ENCODE peak calls at places on chromosomes 13 and 19, in seven cellular contexts. V is HepG2, F is GM12878, P is H1, T is GM12891, M is SK-N-SH, X is K562. D is an unnamed sample.

GRCh38 chr19:3576696-3577443 is 4.1 kb downstream of the HMG20B start:
- DNase-seq in F (no peak), P (peak), V (no peak), T (no peak), M (peak), X (peak), D (no peak)

GRCh38 chr19:913080-913748 is at the start of gene R3HDM4:
- DNase-seq in X (peak), M (peak), T (peak), F (no peak), P (peak), V (no peak), D (peak)

GRCh38 chr13:45341799-45342584 is 1.0 kb upstream of the TPT1 start:
- DNase-seq in T (no peak), F (no peak), V (no peak), P (no peak), M (peak), X (no peak), D (no peak)

GRCh38 chr13:109862627-109863026 is 76.2 kb upstream of the IRS2 start:
- DNase-seq in X (no peak), V (no peak), M (no peak), T (no peak), P (no peak), F (no peak), D (no peak)

GRCh38 chr19:13103961-13104847 is 1.5 kb upstream of the LYL1 start:
- DNase-seq in P (peak), M (peak), V (no peak), F (no peak), T (peak), X (peak), D (peak)

GRCh38 chr19:1912760-1913505 is 7.7 kb downstream of the ADAT3 start:
- DNase-seq in T (no peak), X (no peak), V (no peak), F (no peak), M (no peak), P (no peak), D (no peak)

GRCh38 chr13:41848435-41849255 is 112.3 kb downstream of the VWA8 start:
- DNase-seq in T (no peak), V (no peak), M (no peak), P (no peak), X (no peak), F (no peak), D (no peak)

GRCh38 chr19:41398042-41398403 is 405 bp downstream of the BCKDHA start:
- DNase-seq in T (no peak), P (no peak), V (no peak), X (no peak), F (no peak), M (no peak), D (no peak)

GRCh38 chr13:41995946-41996345 is 35.0 kb upstream of the VWA8 start:
- DNase-seq in M (no peak), X (peak), T (no peak), P (no peak), F (no peak), V (peak), D (no peak)

GRCh38 chr19:811007-811434 is 10.7 kb downstream of the PLPPR3 start:
- DNase-seq in F (no peak), M (no peak), T (peak), P (no peak), X (no peak), V (no peak), D (no peak)

GRCh38 chr13:106484755-106485193 is 50.7 kb downstream of the EFNB2 start:
- DNase-seq in V (no peak), F (no peak), M (no peak), T (no peak), X (no peak), P (no peak), D (no peak)

GRCh38 chr13:21476893-21477472 is 17.9 kb upstream of the ZDHHC20 start:
- DNase-seq in M (peak), P (peak), T (peak), V (peak), X (peak), F (peak), D (peak)

GRCh38 chr13:48320906-48321510 is 17.5 kb downstream of the RB1 start:
- DNase-seq in F (no peak), X (no peak), M (no peak), P (no peak), T (no peak), V (no peak), D (no peak)

GRCh38 chr19:58056261-58056660 is 2.8 kb upstream of the ZNF135 start:
- DNase-seq in X (no peak), P (no peak), T (no peak), F (no peak), V (no peak), M (no peak), D (no peak)

GRCh38 chr19:24069907-24070657 is 16.9 kb upstream of the ZNF254 start:
- DNase-seq in V (no peak), M (no peak), F (no peak), T (no peak), X (no peak), P (no peak), D (no peak)

GRCh38 chr13:28573595-28574373 is 78.9 kb upstream of the FLT1 start:
- DNase-seq in X (no peak), F (no peak), T (no peak), V (no peak), M (no peak), P (no peak), D (no peak)

GRCh38 chr13:43009506-43009905 is 13.9 kb upstream of the DNAJC15 start:
- DNase-seq in V (no peak), X (no peak), M (no peak), P (no peak), F (no peak), T (no peak), D (no peak)

GRCh38 chr19:2888739-2889224 is 11.9 kb upstream of the ZNF57 start:
- DNase-seq in T (no peak), F (no peak), P (no peak), V (no peak), M (no peak), X (no peak), D (no peak)

GRCh38 chr19:10339977-10340376 is 553 bp upstream of the ICAM3 start:
- DNase-seq in M (no peak), V (no peak), P (no peak), T (no peak), F (no peak), X (no peak), D (no peak)

GRCh38 chr13:26601669-26602068 is 44.2 kb downstream of the WASF3 start:
- DNase-seq in T (no peak), M (peak), P (no peak), V (no peak), F (peak), X (peak), D (no peak)

GRCh38 chr19:49817964-49818690 is at the start of gene MED25:
- DNase-seq in P (peak), T (peak), V (peak), X (peak), M (peak), F (peak), D (peak)

GRCh38 chr19:18542936-18543813 is at the start of gene FKBP8:
- DNase-seq in T (peak), P (peak), V (peak), M (peak), F (no peak), X (peak), D (peak)

GRCh38 chr13:100378533-100378932 is 210.1 kb downstream of the GGACT start:
- DNase-seq in P (no peak), X (no peak), T (no peak), V (no peak), M (no peak), F (no peak), D (no peak)

GRCh38 chr19:18899624-18900560 is 3.9 kb upstream of the CERS1 start:
- DNase-seq in F (no peak), V (no peak), M (no peak), T (no peak), P (no peak), X (no peak), D (no peak)

GRCh38 chr13:113874579-113875428 is 10.9 kb upstream of the GAS6 start:
- DNase-seq in X (no peak), V (no peak), M (no peak), T (no peak), F (no peak), P (no peak), D (no peak)

GRCh38 chr19:18894254-18895037 is 1.5 kb downstream of the CERS1 start:
- DNase-seq in F (no peak), M (peak), P (peak), V (no peak), T (no peak), X (peak), D (no peak)

GRCh38 chr19:28990522-28990921 is 222.4 kb downstream of the UQCRFS1 start:
- DNase-seq in V (no peak), F (no peak), X (no peak), T (no peak), P (no peak), M (no peak), D (no peak)

GRCh38 chr19:48624791-48625723 is 5.8 kb downstream of the SPHK2 start:
- DNase-seq in P (no peak), V (no peak), X (no peak), F (no peak), M (no peak), T (no peak), D (no peak)

GRCh38 chr13:58495668-58496067 is 864.1 kb downstream of the PCDH17 start:
- DNase-seq in F (no peak), T (no peak), M (no peak), P (no peak), X (no peak), V (no peak), D (no peak)

GRCh38 chr19:16223746-16224145 is 26.0 kb downstream of the AP1M1 start:
- DNase-seq in T (no peak), F (no peak), P (no peak), M (no peak), X (no peak), V (no peak), D (no peak)

GRCh38 chr19:31553112-31553843 is 204.0 kb upstream of the TSHZ3 start:
- DNase-seq in T (no peak), P (no peak), F (no peak), M (peak), V (no peak), X (no peak), D (no peak)

GRCh38 chr13:107441279-107441678 is 774.1 kb downstream of the LIG4 start:
- DNase-seq in T (no peak), M (no peak), V (no peak), P (no peak), X (no peak), F (no peak), D (no peak)

GRCh38 chr13:49649244-49649962 is 21.1 kb downstream of the ARL11 start:
- DNase-seq in T (no peak), P (no peak), F (no peak), V (peak), M (no peak), X (no peak), D (no peak)

GRCh38 chr19:2551864-2552185 is 75.9 kb downstream of the GADD45B start:
- DNase-seq in T (no peak), P (no peak), M (no peak), V (no peak), X (no peak), F (no peak), D (no peak)

GRCh38 chr19:54388001-54388802 is 23.5 kb upstream of the LAIR1 start:
- DNase-seq in P (no peak), F (no peak), X (no peak), M (no peak), T (no peak), V (no peak), D (peak)

GRCh38 chr13:77503398-77503797 is 32.1 kb upstream of the SCEL start:
- DNase-seq in M (no peak), V (no peak), F (no peak), P (no peak), T (no peak), X (no peak), D (no peak)

GRCh38 chr13:97356592-97356991 is 77.4 kb upstream of the RAP2A start:
- DNase-seq in M (no peak), P (no peak), T (no peak), F (no peak), V (no peak), X (no peak), D (no peak)

GRCh38 chr13:97354808-97355207 is 79.2 kb upstream of the RAP2A start:
- DNase-seq in M (no peak), F (no peak), P (no peak), V (no peak), T (no peak), X (no peak), D (no peak)

GRCh38 chr13:97364031-97364430 is 69.9 kb upstream of the RAP2A start:
- DNase-seq in F (no peak), X (no peak), V (no peak), P (no peak), T (no peak), M (no peak), D (no peak)

GRCh38 chr13:97360610-97361009 is 73.4 kb upstream of the RAP2A start:
- DNase-seq in V (no peak), X (no peak), P (no peak), T (no peak), F (no peak), M (no peak), D (no peak)

DNA sequence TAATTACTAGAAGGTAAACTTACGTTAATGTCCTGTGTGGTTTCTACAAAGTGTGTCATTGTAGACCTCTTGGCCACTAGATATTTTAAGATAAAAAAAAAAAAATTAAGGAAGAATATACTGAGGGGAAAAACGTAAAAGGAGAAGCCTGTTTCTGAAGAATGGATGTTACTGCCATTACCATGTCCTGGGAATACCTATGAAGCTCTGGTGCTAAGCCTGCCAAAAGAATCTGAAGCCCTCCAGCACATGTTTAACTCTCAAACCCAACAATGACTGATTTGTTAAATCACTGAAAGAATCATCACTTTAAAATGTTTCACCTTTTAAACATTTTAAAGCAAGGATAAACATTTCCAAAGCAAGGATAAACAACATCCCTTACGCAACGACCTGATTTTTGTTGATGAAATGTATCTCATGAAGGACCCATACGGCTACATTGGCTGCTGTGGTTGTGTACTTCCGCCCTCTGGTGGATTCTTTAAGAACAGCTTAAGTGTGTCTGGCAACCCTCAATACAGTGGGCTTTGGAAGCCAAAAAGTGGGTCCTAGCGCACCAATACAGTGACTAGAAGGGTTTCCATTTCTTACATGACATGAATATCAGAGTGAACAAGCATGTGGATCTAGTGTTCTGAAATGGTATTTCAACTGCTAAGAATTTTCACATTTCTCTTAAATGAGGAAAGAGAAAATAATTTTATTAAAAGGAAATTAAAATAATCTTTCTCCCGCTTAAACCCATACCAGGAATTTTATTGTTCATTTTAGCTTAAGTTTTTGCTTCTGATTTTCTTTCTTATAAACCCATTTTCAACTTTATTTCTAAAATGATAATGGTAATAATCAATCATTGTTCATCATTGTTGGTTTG is 74.5 kb upstream of the RAP2A start:
- DNase-seq in M (peak), X (peak), P (no peak), V (peak), F (no peak), T (no peak), D (no peak)
- TF ChIP-seq TAF1 in M (no peak), X (no peak), P (no peak), V (no peak), F (no peak), T (no peak), D (no peak)

GRCh38 chr13:19927117-19927734 is 31.3 kb upstream of the ZMYM2 start:
- DNase-seq in F (no peak), T (no peak), V (peak), P (no peak), X (no peak), M (no peak), D (no peak)
- TF ChIP-seq TAF1 in F (no peak), T (no peak), V (no peak), P (no peak), X (no peak), M (no peak), D (no peak)

DNA sequence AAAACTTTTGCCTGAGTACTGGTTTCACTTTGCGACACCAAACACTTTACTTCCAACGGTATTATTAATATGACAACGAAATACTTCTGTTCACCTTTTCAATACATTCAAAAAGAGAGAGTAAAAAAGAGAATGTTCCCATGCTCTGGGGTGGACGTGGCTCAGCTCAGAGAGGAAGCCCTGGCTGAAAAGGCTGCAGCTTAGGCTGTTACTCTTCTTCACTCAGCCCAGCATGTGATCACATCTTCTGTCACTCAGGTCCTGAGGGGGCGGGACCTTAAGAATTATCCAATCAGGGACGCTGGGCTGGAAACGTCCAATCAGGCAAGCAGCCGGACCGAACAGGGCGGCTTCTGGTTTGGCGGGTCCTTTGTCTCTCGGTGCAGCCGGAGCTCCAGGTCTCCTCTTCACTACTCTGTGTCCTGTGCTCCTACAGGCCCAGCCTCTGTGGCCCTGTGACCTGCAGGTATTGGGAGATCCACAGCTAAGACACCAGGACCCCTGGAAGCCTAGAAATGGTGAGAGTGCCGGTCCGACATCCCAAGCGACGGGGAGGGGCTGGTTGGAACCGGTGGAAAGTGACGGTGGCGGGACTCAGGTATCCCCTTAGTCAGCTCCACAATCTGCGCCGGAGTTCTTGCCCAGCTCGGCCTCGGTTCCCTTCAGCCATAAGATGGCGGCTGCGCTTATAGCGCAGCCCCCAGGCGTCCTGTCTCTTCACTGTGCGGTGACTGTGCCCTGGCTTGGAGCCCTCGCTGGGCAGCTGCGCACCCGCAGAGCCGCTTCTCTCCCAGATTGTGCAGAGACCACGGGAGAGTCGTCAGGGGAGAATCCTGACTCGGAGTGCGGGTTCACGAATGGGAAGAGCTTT is at the start of gene ZNF93:
- DNase-seq in X (peak), F (peak), T (peak), M (peak), V (peak), P (peak), D (peak)
- TF ChIP-seq TAF1 in X (peak), F (no peak), T (no peak), M (peak), V (no peak), P (peak), D (peak)

GRCh38 chr13:35699805-35700204 is 223.3 kb upstream of the MAB21L1 start:
- DNase-seq in V (no peak), X (no peak), F (no peak), T (no peak), P (no peak), M (no peak), D (no peak)
- TF ChIP-seq TAF1 in V (no peak), X (no peak), F (no peak), T (no peak), P (no peak), M (no peak), D (no peak)

DNA sequence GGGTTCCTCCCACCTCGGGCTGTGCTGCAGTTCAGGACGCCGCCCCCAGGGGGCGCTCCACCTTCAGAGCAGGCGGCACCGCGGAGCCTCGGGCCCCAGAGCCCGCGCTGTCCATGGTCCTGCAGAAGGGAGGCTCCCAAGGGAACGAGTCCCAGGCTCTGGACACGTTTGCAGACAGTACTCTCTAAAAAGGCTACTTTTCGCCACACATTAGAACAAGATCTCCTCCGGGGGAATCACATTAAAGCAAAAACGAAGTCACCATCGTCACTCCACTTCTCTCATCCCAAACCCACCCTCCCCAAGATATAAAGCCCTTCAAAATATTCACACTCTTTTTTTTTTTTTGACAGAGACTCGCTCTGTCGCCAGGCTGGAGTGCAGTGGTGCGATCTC is 4.6 kb upstream of the SIGLEC10 start:
- DNase-seq in X (peak), F (no peak), M (peak), T (peak), V (peak), P (peak), D (peak)
- TF ChIP-seq TAF1 in X (no peak), F (no peak), M (peak), T (no peak), V (peak), P (peak), D (no peak)

DNA sequence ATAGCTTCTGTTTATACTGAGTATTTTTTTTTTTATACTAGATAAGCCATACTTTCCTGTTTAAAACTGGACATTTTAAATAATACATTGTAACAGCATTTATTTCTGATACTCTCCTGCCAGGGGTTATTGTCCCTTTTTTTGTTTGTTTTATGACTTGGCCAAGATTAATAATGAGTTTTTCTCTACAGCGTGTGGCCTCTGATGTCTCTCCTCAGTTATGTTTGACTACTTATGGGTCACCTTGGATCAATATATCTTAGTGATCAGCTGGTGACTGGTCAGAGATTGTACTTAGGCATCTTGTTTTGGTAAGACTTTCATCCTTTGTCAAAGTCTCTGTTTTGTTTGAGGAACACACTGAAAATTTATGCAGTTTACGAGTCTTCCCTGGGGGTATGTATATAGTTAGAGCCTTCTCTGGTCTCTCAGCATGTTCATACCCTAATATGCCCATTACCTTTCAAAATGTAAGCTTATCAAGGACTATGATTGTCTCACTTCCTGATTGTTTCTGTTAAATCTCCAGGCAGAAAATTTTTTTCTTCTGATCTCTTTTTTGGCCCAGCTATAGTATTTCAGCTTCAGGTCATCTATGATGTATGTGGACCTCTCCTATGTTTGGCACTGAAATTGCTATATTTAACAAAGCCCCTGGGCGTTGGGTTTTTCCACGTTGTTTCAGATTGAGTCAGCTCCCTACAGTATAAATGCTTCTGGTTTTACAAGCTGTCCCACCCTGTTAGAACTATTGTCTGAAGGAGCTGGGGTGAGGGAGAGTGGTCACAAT is 87.9 kb downstream of the URI1 start:
- DNase-seq in P (no peak), V (no peak), F (peak), M (no peak), T (no peak), X (no peak), D (no peak)
- TF ChIP-seq TAF1 in P (no peak), V (no peak), F (no peak), M (no peak), T (no peak), X (no peak), D (no peak)